ENCODE peak calls at places on chromosomes 3 and 15, in four cellular contexts. Z, I, S and O are unnamed samples.
A peak's percentile ranks its signal among the peaks of the same experiment; 100 is the strongest.

GRCh38 chr3:54931182-54931581 is 3.3 kb upstream of the LRTM1 start:
- DNase-seq in S (no peak), Z (peak; percentile 69), I (peak; percentile 42), O (no peak)

GRCh38 chr15:64507293-64507802 is 47.0 kb downstream of the ZNF609 start:
- DNase-seq in I (no peak), Z (peak; percentile 48), S (peak; percentile 26), O (peak; percentile 72)

GRCh38 chr15:36429707-36430106 is 149.7 kb upstream of the CDIN1 start:
- DNase-seq in I (no peak), Z (no peak), S (no peak), O (no peak)

GRCh38 chr15:50906954-50907865 is 1.3 kb upstream of the AP4E1 start:
- DNase-seq in I (no peak), Z (no peak), S (peak; percentile 64), O (no peak)

GRCh38 chr3:183508818-183509217 is 46.7 kb downstream of the KLHL6 start:
- DNase-seq in S (no peak), Z (no peak), I (no peak), O (no peak)

GRCh38 chr3:73255609-73256029 is 194.2 kb downstream of the EBLN2 start:
- DNase-seq in I (no peak), S (no peak), Z (no peak), O (no peak)

GRCh38 chr3:181278468-181279238 is 289.1 kb upstream of the DNAJC19 start:
- DNase-seq in S (no peak), Z (no peak), I (no peak), O (no peak)

GRCh38 chr3:166810741-166811445 is 569.2 kb downstream of the ZBBX start:
- DNase-seq in I (no peak), Z (no peak), S (no peak), O (no peak)

GRCh38 chr3:151283907-151284461 is 5.6 kb upstream of the P2RY14 start:
- DNase-seq in S (no peak), Z (no peak), I (no peak), O (peak; percentile 23)

GRCh38 chr15:39583586-39584265 is 2.8 kb downstream of the THBS1 start:
- DNase-seq in S (no peak), I (no peak), Z (no peak), O (no peak)